ENCODE peak calls at places on chromosome 10, in four cellular contexts. M, J, V and P are unnamed samples.

GRCh38 chr10:76012928-76013327 is 581.5 kb downstream of the LRMDA start:
- DNase-seq in M (no peak), J (no peak), V (no peak), P (no peak)

GRCh38 chr10:865257-865656 is 66.2 kb downstream of the LARP4B start:
- DNase-seq in M (no peak), J (no peak), V (no peak), P (no peak)

GRCh38 chr10:14740684-14741247 is 33.9 kb downstream of the FAM107B start:
- DNase-seq in M (no peak), J (no peak), V (no peak), P (no peak)

GRCh38 chr10:57579926-57580325 is 687.8 kb downstream of the IPMK start:
- DNase-seq in M (peak; percentile 16), J (no peak), V (no peak), P (no peak)

GRCh38 chr10:121405549-121405948 is 192.7 kb downstream of the FGFR2 start:
- DNase-seq in M (no peak), J (no peak), V (no peak), P (no peak)

GRCh38 chr10:63683223-63683622 is 162.0 kb downstream of the REEP3 start:
- DNase-seq in M (no peak), J (no peak), V (no peak), P (no peak)

GRCh38 chr10:68558478-68558877 is 1.7 kb upstream of the TET1 start:
- DNase-seq in M (no peak), J (no peak), V (no peak), P (no peak)

GRCh38 chr10:69153227-69153626 is 26.8 kb upstream of the SUPV3L1 start:
- DNase-seq in M (no peak), J (no peak), V (no peak), P (no peak)

GRCh38 chr10:129621694-129622093 is 154.7 kb downstream of the MGMT start:
- DNase-seq in M (no peak), J (no peak), V (no peak), P (no peak)

GRCh38 chr10:98438715-98439114 is 8.0 kb downstream of the HPS1 start:
- DNase-seq in M (no peak), J (no peak), V (no peak), P (no peak)

GRCh38 chr10:86583983-86584382 is 62.4 kb upstream of the WAPL start:
- DNase-seq in M (no peak), J (no peak), V (no peak), P (no peak)

GRCh38 chr10:132842397-132842796 is 56.5 kb upstream of the NKX6-2 start:
- DNase-seq in M (no peak), J (no peak), V (no peak), P (no peak)

GRCh38 chr10:97192952-97193435 is 7.2 kb upstream of the SLIT1 start:
- DNase-seq in M (no peak), J (no peak), V (no peak), P (no peak)

GRCh38 chr10:49053053-49053997 is 62.0 kb downstream of the VSTM4 start:
- DNase-seq in M (no peak), J (no peak), V (no peak), P (no peak)

GRCh38 chr10:13555884-13556529 is 27.2 kb upstream of the BEND7 start:
- DNase-seq in M (no peak), J (no peak), V (no peak), P (no peak)

GRCh38 chr10:132544744-132545658 is 7.4 kb downstream of the INPP5A start:
- DNase-seq in M (no peak), J (no peak), V (no peak), P (no peak)

GRCh38 chr10:102382871-102383270 is 12.6 kb upstream of the NFKB2 start:
- DNase-seq in M (no peak), J (no peak), V (no peak), P (no peak)

GRCh38 chr10:97810476-97810875 is 38.7 kb upstream of the SFRP5 start:
- DNase-seq in M (no peak), J (no peak), V (no peak), P (no peak)

GRCh38 chr10:119786117-119786769 is 60.4 kb downstream of the INPP5F start:
- DNase-seq in M (peak; percentile 85), J (no peak), V (no peak), P (no peak)

GRCh38 chr10:14681305-14681704 is 93.4 kb downstream of the FAM107B start:
- DNase-seq in M (no peak), J (no peak), V (no peak), P (no peak)

GRCh38 chr10:5812283-5813090 is 747 bp downstream of the GDI2 start:
- DNase-seq in M (peak; percentile 28), J (peak; percentile 27), V (no peak), P (peak; percentile 31)

GRCh38 chr10:118032564-118032963 is 14.2 kb downstream of the RAB11FIP2 start:
- DNase-seq in M (peak; percentile 45), J (no peak), V (no peak), P (no peak)

GRCh38 chr10:19843487-19843886 is 27.3 kb downstream of the PLXDC2 start:
- DNase-seq in M (peak; percentile 39), J (no peak), V (no peak), P (no peak)
- H3K4me1 ChIP-seq in M (peaks cover 11% of the 10 kb centered on the region), J (no peaks in the 10 kb centered on the region), V (peaks cover 18% of the 10 kb centered on the region), P (no peaks in the 10 kb centered on the region)

DNA sequence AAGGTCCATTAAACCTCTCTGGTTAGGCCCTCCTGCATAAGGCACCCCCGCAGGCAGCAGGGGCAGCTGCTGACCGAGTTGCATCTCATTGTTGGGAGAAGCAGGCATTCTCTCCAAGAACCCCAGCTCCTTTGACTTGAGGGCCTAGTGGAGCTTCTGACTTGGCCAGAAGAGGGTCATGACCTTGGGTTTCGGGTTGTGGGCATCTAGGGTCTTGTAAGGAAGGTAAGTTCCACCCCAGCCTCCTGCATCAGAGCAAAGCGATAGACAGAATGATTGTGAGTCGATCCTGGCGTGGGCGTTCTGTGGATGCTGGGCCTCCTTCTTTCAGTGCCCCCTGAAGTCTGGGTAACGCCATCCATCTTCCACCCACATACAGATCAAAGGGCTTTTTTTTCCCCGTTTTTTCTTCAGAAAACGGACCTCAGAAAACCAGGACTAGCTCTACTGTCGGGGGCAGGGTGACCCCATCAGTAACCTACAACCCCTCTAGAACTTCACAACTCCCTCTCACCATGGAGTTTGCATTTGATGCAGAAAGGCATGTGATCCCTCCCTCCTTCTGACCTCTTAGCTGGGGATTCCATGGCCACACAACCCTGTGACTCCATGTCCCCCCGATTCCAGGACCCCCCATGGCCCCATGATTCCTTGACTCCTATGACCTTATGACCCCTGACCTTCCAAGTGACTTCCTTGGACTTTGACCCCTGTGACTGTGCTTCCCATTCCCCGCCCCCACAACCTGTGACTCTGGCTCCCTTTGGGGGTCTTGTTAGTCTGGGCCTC is 3.0 kb downstream of the SEMA4G start:
- DNase-seq in M (no peak), J (no peak), V (no peak), P (no peak)
- H3K27ac ChIP-seq in M (no peak overlapping the region), J (no peak overlapping the region), V (no peak overlapping the region), P (no peak overlapping the region)

GRCh38 chr10:62079885-62080559 is 178.5 kb downstream of the ARID5B start:
- DNase-seq in M (no peak), J (no peak), V (no peak), P (no peak)

GRCh38 chr10:62075912-62076311 is 174.4 kb downstream of the ARID5B start:
- DNase-seq in M (no peak), J (no peak), V (no peak), P (no peak)

GRCh38 chr10:62077330-62078015 is 176.0 kb downstream of the ARID5B start:
- DNase-seq in M (no peak), J (no peak), V (no peak), P (no peak)

GRCh38 chr10:62075414-62075813 is 173.9 kb downstream of the ARID5B start:
- DNase-seq in M (no peak), J (no peak), V (no peak), P (no peak)

GRCh38 chr10:62076872-62077271 is 175.4 kb downstream of the ARID5B start:
- DNase-seq in M (peak; percentile 46), J (no peak), V (no peak), P (no peak)
- H3K4me1 ChIP-seq in M (no peaks in the 10 kb centered on the region), J (peaks cover 59% of the 10 kb centered on the region), V (peaks cover 67% of the 10 kb centered on the region), P (peaks cover 5% of the 10 kb centered on the region)

GRCh38 chr10:126847666-126848065 is 57.6 kb upstream of the DOCK1 start:
- DNase-seq in M (no peak), J (no peak), V (no peak), P (no peak)
- H3K27ac ChIP-seq in M (no peak overlapping the region), J (no peak overlapping the region), V (no peak overlapping the region), P (no peak overlapping the region)

GRCh38 chr10:73967544-73967943 is 30.4 kb upstream of the VCL start:
- DNase-seq in M (no peak), J (no peak), V (no peak), P (no peak)

GRCh38 chr10:73968101-73968515 is 29.8 kb upstream of the VCL start:
- DNase-seq in M (peak; percentile 57), J (no peak), V (no peak), P (no peak)

GRCh38 chr10:73964743-73965142 is 33.2 kb upstream of the VCL start:
- DNase-seq in M (no peak), J (no peak), V (no peak), P (no peak)

GRCh38 chr10:73967022-73967429 is 30.9 kb upstream of the VCL start:
- DNase-seq in M (no peak), J (no peak), V (no peak), P (no peak)

GRCh38 chr10:73965890-73966768 is 31.8 kb upstream of the VCL start:
- DNase-seq in M (peak; percentile 99), J (peak; percentile 64), V (peak; percentile 80), P (no peak)
- H3K4me1 ChIP-seq in M (peaks cover 26% of the 10 kb centered on the region), J (peaks cover 12% of the 10 kb centered on the region), V (peaks cover 22% of the 10 kb centered on the region), P (no peaks in the 10 kb centered on the region)

GRCh38 chr10:122939133-122939532 is 14.9 kb downstream of the C10orf88 start:
- DNase-seq in M (no peak), J (no peak), V (no peak), P (no peak)
- H3K27ac ChIP-seq in M (no peak overlapping the region), J (no peak overlapping the region), V (no peak overlapping the region), P (no peak overlapping the region)

DNA sequence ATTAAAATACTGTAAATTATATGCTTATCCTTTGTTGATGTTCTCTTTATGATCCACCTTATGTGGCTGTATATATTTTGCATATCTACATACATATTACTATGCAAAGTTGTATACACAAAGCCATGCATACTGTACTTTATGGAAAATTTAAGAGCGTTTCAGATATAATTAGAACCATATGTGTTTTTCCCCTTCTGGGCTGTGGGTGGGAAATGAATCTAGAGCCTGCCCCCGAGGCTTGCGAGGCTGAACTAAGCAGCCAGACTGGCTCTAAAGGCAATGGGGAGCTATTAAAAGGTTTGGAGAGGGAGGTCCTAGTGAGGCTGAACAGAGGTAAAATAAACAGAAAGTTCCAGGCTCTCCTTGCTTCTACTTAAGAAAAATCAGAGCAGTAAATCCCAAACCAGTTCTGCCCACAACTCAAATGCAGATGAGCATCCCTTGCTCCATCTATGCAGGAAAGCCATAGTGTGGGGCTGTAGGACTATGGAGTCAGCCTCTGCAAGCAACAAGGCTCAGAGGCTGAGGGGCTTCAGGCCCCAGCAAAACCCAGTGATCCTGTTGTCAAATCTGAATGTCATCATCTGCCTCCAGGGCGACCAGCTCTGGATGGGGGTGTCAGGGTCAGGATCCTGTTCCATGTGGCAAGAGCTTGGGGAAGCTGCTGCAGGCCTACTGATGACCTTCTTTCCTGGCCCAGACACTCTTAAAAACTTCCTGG is 14.1 kb upstream of the DDIT4 start:
- DNase-seq in M (peak; percentile 78), J (no peak), V (no peak), P (no peak)
- H3K4me1 ChIP-seq in M (peaks cover 65% of the 10 kb centered on the region), J (peaks cover 85% of the 10 kb centered on the region), V (peaks cover 43% of the 10 kb centered on the region), P (peaks cover 80% of the 10 kb centered on the region)